ENCODE peak calls at places on chromosomes 2 and 18, in seven cellular contexts. H is DND-41, E is H1, O is mammary epithelial cell, K is PC-3, T is endodermal cell, V is IMR-90. P is an unnamed sample.

GRCh38 chr18:3566851-3567250 is 116.9 kb downstream of the TGIF1 start:
- DNase-seq in H (no peak), E (no peak), O (no peak), K (no peak), T (no peak), V (no peak), P (no peak)

GRCh38 chr2:170221317-170222288 is 43.7 kb downstream of the MYO3B start:
- DNase-seq in H (no peak), E (peak; percentile 49), O (peak; percentile 58), K (peak; percentile 23), T (no peak), V (peak; percentile 76), P (no peak)

GRCh38 chr2:99837103-99837591 is 305.2 kb downstream of the AFF3 start:
- DNase-seq in H (no peak), E (no peak), O (no peak), K (no peak), T (no peak), V (no peak), P (no peak)

GRCh38 chr2:168565112-168565511 is 109.0 kb downstream of the CERS6 start:
- DNase-seq in H (no peak), E (no peak), O (peak; percentile 92), K (peak; percentile 61), T (no peak), V (peak; percentile 62), P (no peak)

GRCh38 chr2:238127165-238128060 is 11.1 kb upstream of the KLHL30 start:
- DNase-seq in H (no peak), E (no peak), O (no peak), K (no peak), T (peak; percentile 55), V (peak; percentile 65), P (peak; percentile 86)

GRCh38 chr2:62446491-62446890 is 59.5 kb downstream of the TMEM17 start:
- DNase-seq in H (no peak), E (no peak), O (no peak), K (no peak), T (no peak), V (no peak), P (no peak)

GRCh38 chr2:61460168-61460567 is 10.7 kb downstream of the USP34 start:
- DNase-seq in H (no peak), E (no peak), O (peak; percentile 78), K (peak; percentile 59), T (peak; percentile 14), V (peak; percentile 89), P (no peak)

GRCh38 chr2:144406111-144406788 is 113.7 kb downstream of the ZEB2 start:
- DNase-seq in H (no peak), E (no peak), O (no peak), K (no peak), T (no peak), V (no peak), P (no peak)

GRCh38 chr18:75376004-75376403 is 51.5 kb downstream of the SMIM21 start:
- DNase-seq in H (no peak), E (no peak), O (no peak), K (peak; percentile 75), T (no peak), V (no peak), P (no peak)

GRCh38 chr2:14988600-14988999 is 356.1 kb downstream of the LRATD1 start:
- DNase-seq in H (no peak), E (no peak), O (no peak), K (no peak), T (no peak), V (no peak), P (no peak)

GRCh38 chr2:30236591-30237245 is 5.4 kb downstream of the LBH start:
- DNase-seq in H (no peak), E (no peak), O (no peak), K (no peak), T (no peak), V (no peak), P (no peak)

GRCh38 chr2:240499309-240500301 is 58.2 kb downstream of the ANKMY1 start:
- DNase-seq in H (no peak), E (no peak), O (no peak), K (no peak), T (peak; percentile 39), V (no peak), P (peak; percentile 60)

GRCh38 chr2:72222829-72223564 is 75.3 kb upstream of the CYP26B1 start:
- DNase-seq in H (no peak), E (no peak), O (peak; percentile 77), K (peak; percentile 35), T (no peak), V (peak; percentile 87), P (no peak)

GRCh38 chr2:103817746-103818145 is 1036.2 kb upstream of the POU3F3 start:
- DNase-seq in H (no peak), E (no peak), O (no peak), K (no peak), T (no peak), V (no peak), P (no peak)

GRCh38 chr2:100235098-100235497 is 87.2 kb downstream of the LONRF2 start:
- DNase-seq in H (peak; percentile 84), E (no peak), O (no peak), K (peak; percentile 53), T (peak; percentile 62), V (peak; percentile 33), P (no peak)

GRCh38 chr18:57959278-57959677 is 84.7 kb upstream of the NEDD4L start:
- DNase-seq in H (no peak), E (no peak), O (peak; percentile 72), K (peak; percentile 83), T (peak; percentile 77), V (peak; percentile 62), P (no peak)

GRCh38 chr2:102803041-102803896 is 41.4 kb downstream of the TMEM182 start:
- DNase-seq in H (peak; percentile 40), E (no peak), O (peak; percentile 65), K (no peak), T (no peak), V (no peak), P (no peak)

GRCh38 chr18:79962311-79962710 is 2.1 kb upstream of the HSBP1L1 start:
- DNase-seq in H (no peak), E (no peak), O (peak; percentile 79), K (peak; percentile 87), T (no peak), V (peak; percentile 61), P (no peak)

GRCh38 chr2:149005471-149006077 is 32.9 kb upstream of the LYPD6B start:
- DNase-seq in H (no peak), E (no peak), O (no peak), K (no peak), T (no peak), V (no peak), P (no peak)

GRCh38 chr2:234528410-234529150 is 31.7 kb upstream of the ARL4C start:
- DNase-seq in H (no peak), E (no peak), O (no peak), K (peak; percentile 9), T (no peak), V (no peak), P (no peak)

GRCh38 chr2:181627545-181627944 is 29.4 kb downstream of the CERKL start:
- DNase-seq in H (no peak), E (no peak), O (peak; percentile 54), K (no peak), T (no peak), V (peak; percentile 1), P (no peak)

GRCh38 chr2:36407403-36407802 is 51.8 kb downstream of the CRIM1 start:
- DNase-seq in H (no peak), E (no peak), O (no peak), K (no peak), T (no peak), V (no peak), P (no peak)

GRCh38 chr2:36489296-36489695 is 108.7 kb downstream of the FEZ2 start:
- DNase-seq in H (no peak), E (no peak), O (peak; percentile 15), K (peak; percentile 43), T (no peak), V (peak; percentile 78), P (no peak)

GRCh38 chr2:230170532-230170931 is 49.3 kb downstream of the SP110 start:
- DNase-seq in H (peak; percentile 55), E (no peak), O (no peak), K (peak; percentile 66), T (no peak), V (no peak), P (no peak)

GRCh38 chr2:112724611-112725525 is 4.0 kb downstream of the NT5DC4 start:
- DNase-seq in H (peak; percentile 27), E (no peak), O (no peak), K (peak; percentile 35), T (peak; percentile 83), V (no peak), P (no peak)

GRCh38 chr2:25586726-25587144 is 86.6 kb downstream of the DTNB start:
- DNase-seq in H (no peak), E (no peak), O (no peak), K (no peak), T (no peak), V (peak; percentile 47), P (no peak)

GRCh38 chr2:200177971-200178911 is 128.3 kb upstream of the SPATS2L start:
- DNase-seq in H (no peak), E (no peak), O (no peak), K (no peak), T (no peak), V (peak; percentile 71), P (no peak)

GRCh38 chr2:218026676-218027425 is 24.1 kb upstream of the TNS1 start:
- DNase-seq in H (no peak), E (peak; percentile 44), O (no peak), K (no peak), T (peak; percentile 45), V (no peak), P (peak; percentile 53)

GRCh38 chr2:121895723-121896571 is 140.5 kb downstream of the TSN start:
- DNase-seq in H (no peak), E (no peak), O (no peak), K (no peak), T (no peak), V (no peak), P (no peak)
- H3K4me3 ChIP-seq in H (no peak overlapping the region), E (no peak overlapping the region), O (no peak overlapping the region), K (no peak overlapping the region), T (no peak overlapping the region), V (no peak overlapping the region), P (no peak overlapping the region)

GRCh38 chr18:35311506-35311905 is 21.5 kb upstream of the ZSCAN30 start:
- DNase-seq in H (no peak), E (no peak), O (peak; percentile 32), K (no peak), T (no peak), V (peak; percentile 65), P (no peak)

GRCh38 chr18:35303610-35304009 is 13.6 kb upstream of the ZSCAN30 start:
- DNase-seq in H (no peak), E (no peak), O (no peak), K (no peak), T (no peak), V (no peak), P (no peak)

GRCh38 chr18:35306588-35307250 is 16.7 kb upstream of the ZSCAN30 start:
- DNase-seq in H (no peak), E (no peak), O (no peak), K (no peak), T (no peak), V (no peak), P (no peak)
- H3K9me3 ChIP-seq in H (peaks cover 56% of the 10 kb centered on the region), E (peaks cover 55% of the 10 kb centered on the region), O (peaks cover 78% of the 10 kb centered on the region), K (no peaks in the 10 kb centered on the region), T (peaks cover 81% of the 10 kb centered on the region), V (peaks cover 74% of the 10 kb centered on the region), P (peaks cover 77% of the 10 kb centered on the region)

GRCh38 chr2:46942891-46943626 is 27.5 kb upstream of the MCFD2 start:
- DNase-seq in H (no peak), E (no peak), O (no peak), K (no peak), T (no peak), V (no peak), P (no peak)
- H3K9ac ChIP-seq in H (peak overlapping the region; percentile 82), E (no peak overlapping the region), O (peak overlapping the region; percentile 94), K (peak overlapping the region; percentile 81), T (no peak overlapping the region), V (no peak overlapping the region), P (no peak overlapping the region)

GRCh38 chr2:44951124-44951523 is 9.6 kb downstream of the SIX3 start:
- DNase-seq in H (no peak), E (no peak), O (no peak), K (no peak), T (no peak), V (no peak), P (peak; percentile 43)
- H3K4me3 ChIP-seq in H (no peak overlapping the region), E (no peak overlapping the region), O (no peak overlapping the region), K (no peak overlapping the region), T (no peak overlapping the region), V (no peak overlapping the region), P (no peak overlapping the region)